ENCODE peak calls at places on chromosomes 1 and 21, in nine cellular contexts. P is A549, O is G401, T is HEK293T, L is NCI-H345, S is T-helper 1 cell, U is astrocyte, J is HT1080, I is KBM-7. F is an unnamed sample.

GRCh38 chr1:22204989-22205913 is 62.4 kb upstream of the WNT4 start:
- DNase-seq in P (no peak), O (peak; percentile 48), T (no peak), L (no peak), S (no peak), U (no peak), J (no peak), I (no peak), F (no peak)

GRCh38 chr21:44558695-44559094 is at the start of gene KRTAP10-3:
- DNase-seq in P (no peak), O (no peak), T (no peak), L (no peak), S (no peak), U (no peak), J (no peak), I (no peak), F (no peak)

GRCh38 chr1:174003867-174004266 is 18.3 kb downstream of the RC3H1 start:
- DNase-seq in P (no peak), O (no peak), T (no peak), L (no peak), S (no peak), U (no peak), J (no peak), I (no peak), F (no peak)

GRCh38 chr1:47948126-47948525 is 49.1 kb downstream of the TRABD2B start:
- DNase-seq in P (no peak), O (no peak), T (no peak), L (peak; percentile 17), S (no peak), U (no peak), J (no peak), I (no peak), F (no peak)

GRCh38 chr21:34579411-34579810 is 35.5 kb downstream of the RCAN1 start:
- DNase-seq in P (no peak), O (no peak), T (no peak), L (no peak), S (no peak), U (peak; percentile 62), J (peak; percentile 66), I (no peak), F (no peak)

GRCh38 chr1:171740987-171741871 is 636 bp downstream of the VAMP4 start:
- DNase-seq in P (peak; percentile 25), O (peak; percentile 78), T (peak; percentile 39), L (peak; percentile 15), S (peak; percentile 27), U (peak; percentile 9), J (peak; percentile 39), I (peak; percentile 78), F (peak; percentile 29)

GRCh38 chr1:25232866-25233784 is 823 bp upstream of the SYF2 start:
- DNase-seq in P (peak; percentile 76), O (peak; percentile 84), T (peak; percentile 65), L (peak; percentile 62), S (peak; percentile 48), U (peak; percentile 71), J (peak; percentile 83), I (peak; percentile 82), F (peak; percentile 64)

GRCh38 chr1:81695741-81696140 is 105.0 kb upstream of the ADGRL2 start:
- DNase-seq in P (no peak), O (no peak), T (no peak), L (no peak), S (no peak), U (peak; percentile 92), J (peak; percentile 58), I (no peak), F (no peak)

GRCh38 chr1:234434706-234435105 is 44.3 kb downstream of the TARBP1 start:
- DNase-seq in P (no peak), O (no peak), T (no peak), L (no peak), S (no peak), U (no peak), J (no peak), I (no peak), F (no peak)

GRCh38 chr1:156295391-156295947 is at the start of gene GLMP:
- DNase-seq in P (peak; percentile 64), O (peak; percentile 72), T (peak; percentile 76), L (peak; percentile 96), S (peak; percentile 53), U (peak; percentile 51), J (peak; percentile 41), I (no peak), F (peak; percentile 32)

GRCh38 chr1:108009603-108010195 is 44.7 kb upstream of the VAV3 start:
- DNase-seq in P (no peak), O (no peak), T (no peak), L (no peak), S (no peak), U (peak; percentile 80), J (peak; percentile 86), I (no peak), F (no peak)

GRCh38 chr1:214332950-214333798 is 52.2 kb downstream of the SMYD2 start:
- DNase-seq in P (peak; percentile 62), O (peak; percentile 24), T (peak; percentile 69), L (peak; percentile 20), S (peak; percentile 16), U (peak; percentile 26), J (peak; percentile 52), I (peak; percentile 58), F (peak; percentile 65)

GRCh38 chr1:6490181-6491075 is 1.0 kb downstream of the PLEKHG5 start:
- DNase-seq in P (peak; percentile 62), O (peak; percentile 74), T (peak; percentile 78), L (peak; percentile 34), S (peak; percentile 33), U (peak; percentile 69), J (peak; percentile 78), I (peak; percentile 67), F (peak; percentile 80)

GRCh38 chr1:200731654-200732332 is 6.9 kb upstream of the CAMSAP2 start:
- DNase-seq in P (no peak), O (no peak), T (no peak), L (no peak), S (no peak), U (no peak), J (no peak), I (no peak), F (no peak)

GRCh38 chr1:1605724-1606123 is 5.8 kb upstream of the FNDC10 start:
- DNase-seq in P (no peak), O (no peak), T (no peak), L (no peak), S (no peak), U (no peak), J (no peak), I (no peak), F (no peak)

GRCh38 chr1:7373251-7373650 is 397.8 kb upstream of the VAMP3 start:
- DNase-seq in P (no peak), O (no peak), T (no peak), L (no peak), S (no peak), U (no peak), J (no peak), I (no peak), F (no peak)

GRCh38 chr1:3367376-3367775 is 87.1 kb upstream of the ARHGEF16 start:
- DNase-seq in P (no peak), O (no peak), T (no peak), L (no peak), S (no peak), U (no peak), J (no peak), I (no peak), F (no peak)

GRCh38 chr1:156368889-156369684 is at the start of gene RHBG:
- DNase-seq in P (no peak), O (peak; percentile 81), T (no peak), L (no peak), S (peak; percentile 6), U (peak; percentile 12), J (no peak), I (no peak), F (peak; percentile 56)

GRCh38 chr21:45555251-45555556 is 13.0 kb upstream of the SLC19A1 start:
- DNase-seq in P (no peak), O (no peak), T (peak; percentile 71), L (no peak), S (no peak), U (no peak), J (no peak), I (no peak), F (no peak)

GRCh38 chr1:232555581-232556189 is 74.2 kb downstream of the SIPA1L2 start:
- DNase-seq in P (no peak), O (no peak), T (no peak), L (no peak), S (no peak), U (no peak), J (no peak), I (no peak), F (no peak)

GRCh38 chr1:68213843-68214242 is 18.5 kb downstream of the WLS start:
- DNase-seq in P (no peak), O (peak; percentile 12), T (no peak), L (peak; percentile 83), S (no peak), U (peak; percentile 51), J (no peak), I (no peak), F (no peak)

GRCh38 chr1:116002781-116003455 is 26.6 kb downstream of the SLC22A15 start:
- DNase-seq in P (no peak), O (no peak), T (no peak), L (no peak), S (no peak), U (no peak), J (no peak), I (no peak), F (no peak)

GRCh38 chr21:44817914-44818635 is at the start of gene SUMO3:
- DNase-seq in P (peak; percentile 65), O (peak; percentile 66), T (peak; percentile 92), L (peak; percentile 89), S (peak; percentile 74), U (peak; percentile 54), J (peak; percentile 69), I (peak; percentile 87), F (peak; percentile 74)

GRCh38 chr1:204213668-204214662 is at the start of gene GOLT1A:
- DNase-seq in P (peak; percentile 78), O (peak; percentile 62), T (no peak), L (peak; percentile 35), S (peak; percentile 5), U (peak; percentile 72), J (peak; percentile 64), I (peak; percentile 51), F (peak; percentile 73)

GRCh38 chr1:66981679-66982078 is 56.9 kb downstream of the MIER1 start:
- DNase-seq in P (no peak), O (peak; percentile 21), T (no peak), L (no peak), S (peak; percentile 57), U (no peak), J (no peak), I (no peak), F (no peak)

GRCh38 chr1:109312246-109312645 is 5.4 kb upstream of the MYBPHL start:
- DNase-seq in P (no peak), O (no peak), T (no peak), L (no peak), S (no peak), U (no peak), J (no peak), I (no peak), F (no peak)

GRCh38 chr1:236888126-236888525 is 93.0 kb downstream of the MTR start:
- DNase-seq in P (no peak), O (peak; percentile 79), T (no peak), L (no peak), S (no peak), U (no peak), J (no peak), I (no peak), F (no peak)

GRCh38 chr1:10161541-10162290 is 48.7 kb upstream of the KIF1B start:
- DNase-seq in P (no peak), O (peak; percentile 87), T (no peak), L (no peak), S (no peak), U (no peak), J (no peak), I (no peak), F (no peak)

GRCh38 chr21:21547368-21547953 is 549.3 kb downstream of the NCAM2 start:
- DNase-seq in P (no peak), O (no peak), T (no peak), L (no peak), S (no peak), U (peak; percentile 1), J (peak; percentile 8), I (peak; percentile 3), F (no peak)

GRCh38 chr1:63189677-63190076 is 132.7 kb upstream of the FOXD3 start:
- DNase-seq in P (no peak), O (no peak), T (no peak), L (peak; percentile 89), S (no peak), U (no peak), J (peak; percentile 3), I (no peak), F (no peak)

GRCh38 chr1:226082959-226083302 is 20.4 kb downstream of the H3-3A start:
- DNase-seq in P (peak; percentile 56), O (peak; percentile 86), T (peak; percentile 69), L (peak; percentile 35), S (no peak), U (peak; percentile 16), J (no peak), I (no peak), F (peak; percentile 69)